ENCODE peak calls at places on chromosome 11, in eight cellular contexts. One of them, this sample, is unnamed.

GRCh38 chr11:68314203-68314885 is 2.0 kb downstream of the LRP5 start:
- DNase-seq in stimulated activated CD8-positive, alpha-beta memory T cell treated with anti-CD3 and anti-CD28 coated beads, Interleukin-7, amount 100 ng/mL, for 48 hours: no peak
- DNase-seq in AG08396: peak
- DNase-seq in iPS-NIHi11: no peak
- DNase-seq in stimulated activated CD4-positive, alpha-beta T cell treated with anti-CD3 and anti-CD28 coated beads, Interleukin-1b, Interleukin-23, amount 100 ng/mL, for 24 hours: no peak
- DNase-seq in Karpas-422: no peak
- DNase-seq in Right ventricle myocardium inferior: no peak
- DNase-seq in A172: no peak
- DNase-seq in this sample: no peak

GRCh38 chr11:45879803-45880685 is 5.4 kb upstream of the MAPK8IP1 start:
- DNase-seq in stimulated activated CD8-positive, alpha-beta memory T cell treated with anti-CD3 and anti-CD28 coated beads, Interleukin-7, amount 100 ng/mL, for 48 hours: no peak
- DNase-seq in AG08396: no peak
- DNase-seq in iPS-NIHi11: no peak
- DNase-seq in stimulated activated CD4-positive, alpha-beta T cell treated with anti-CD3 and anti-CD28 coated beads, Interleukin-1b, Interleukin-23, amount 100 ng/mL, for 24 hours: no peak
- DNase-seq in Karpas-422: no peak
- DNase-seq in Right ventricle myocardium inferior: no peak
- DNase-seq in A172: peak
- DNase-seq in this sample: no peak

GRCh38 chr11:62402226-62402625 is 16.6 kb upstream of the SCGB1A1 start:
- DNase-seq in stimulated activated CD8-positive, alpha-beta memory T cell treated with anti-CD3 and anti-CD28 coated beads, Interleukin-7, amount 100 ng/mL, for 48 hours: peak
- DNase-seq in AG08396: no peak
- DNase-seq in iPS-NIHi11: no peak
- DNase-seq in stimulated activated CD4-positive, alpha-beta T cell treated with anti-CD3 and anti-CD28 coated beads, Interleukin-1b, Interleukin-23, amount 100 ng/mL, for 24 hours: peak
- DNase-seq in Karpas-422: no peak
- DNase-seq in Right ventricle myocardium inferior: peak
- DNase-seq in A172: no peak
- DNase-seq in this sample: peak

GRCh38 chr11:131656839-131657211 is 286.4 kb downstream of the NTM start:
- DNase-seq in stimulated activated CD8-positive, alpha-beta memory T cell treated with anti-CD3 and anti-CD28 coated beads, Interleukin-7, amount 100 ng/mL, for 48 hours: no peak
- DNase-seq in AG08396: no peak
- DNase-seq in iPS-NIHi11: peak
- DNase-seq in stimulated activated CD4-positive, alpha-beta T cell treated with anti-CD3 and anti-CD28 coated beads, Interleukin-1b, Interleukin-23, amount 100 ng/mL, for 24 hours: no peak
- DNase-seq in Karpas-422: no peak
- DNase-seq in Right ventricle myocardium inferior: no peak
- DNase-seq in A172: no peak
- DNase-seq in this sample: no peak

GRCh38 chr11:12717851-12718291 is 43.6 kb downstream of the TEAD1 start:
- DNase-seq in stimulated activated CD8-positive, alpha-beta memory T cell treated with anti-CD3 and anti-CD28 coated beads, Interleukin-7, amount 100 ng/mL, for 48 hours: no peak
- DNase-seq in AG08396: no peak
- DNase-seq in iPS-NIHi11: no peak
- DNase-seq in stimulated activated CD4-positive, alpha-beta T cell treated with anti-CD3 and anti-CD28 coated beads, Interleukin-1b, Interleukin-23, amount 100 ng/mL, for 24 hours: no peak
- DNase-seq in Karpas-422: no peak
- DNase-seq in Right ventricle myocardium inferior: no peak
- DNase-seq in A172: no peak
- DNase-seq in this sample: peak

GRCh38 chr11:113906515-113906914 is 1.9 kb downstream of the HTR3B start:
- DNase-seq in stimulated activated CD8-positive, alpha-beta memory T cell treated with anti-CD3 and anti-CD28 coated beads, Interleukin-7, amount 100 ng/mL, for 48 hours: no peak
- DNase-seq in AG08396: no peak
- DNase-seq in iPS-NIHi11: no peak
- DNase-seq in stimulated activated CD4-positive, alpha-beta T cell treated with anti-CD3 and anti-CD28 coated beads, Interleukin-1b, Interleukin-23, amount 100 ng/mL, for 24 hours: no peak
- DNase-seq in Karpas-422: no peak
- DNase-seq in Right ventricle myocardium inferior: no peak
- DNase-seq in A172: no peak
- DNase-seq in this sample: no peak

GRCh38 chr11:30917859-30918478 is 331.8 kb upstream of the MPPED2 start:
- DNase-seq in stimulated activated CD8-positive, alpha-beta memory T cell treated with anti-CD3 and anti-CD28 coated beads, Interleukin-7, amount 100 ng/mL, for 48 hours: no peak
- DNase-seq in AG08396: peak
- DNase-seq in iPS-NIHi11: peak
- DNase-seq in stimulated activated CD4-positive, alpha-beta T cell treated with anti-CD3 and anti-CD28 coated beads, Interleukin-1b, Interleukin-23, amount 100 ng/mL, for 24 hours: no peak
- DNase-seq in Karpas-422: peak
- DNase-seq in Right ventricle myocardium inferior: no peak
- DNase-seq in A172: peak
- DNase-seq in this sample: peak

GRCh38 chr11:116879789-116880402 is 42.5 kb upstream of the APOA1 start:
- DNase-seq in stimulated activated CD8-positive, alpha-beta memory T cell treated with anti-CD3 and anti-CD28 coated beads, Interleukin-7, amount 100 ng/mL, for 48 hours: no peak
- DNase-seq in AG08396: peak
- DNase-seq in iPS-NIHi11: peak
- DNase-seq in stimulated activated CD4-positive, alpha-beta T cell treated with anti-CD3 and anti-CD28 coated beads, Interleukin-1b, Interleukin-23, amount 100 ng/mL, for 24 hours: no peak
- DNase-seq in Karpas-422: peak
- DNase-seq in Right ventricle myocardium inferior: no peak
- DNase-seq in A172: peak
- DNase-seq in this sample: peak

GRCh38 chr11:110196241-110196754 is 100.1 kb downstream of the RDX start:
- DNase-seq in stimulated activated CD8-positive, alpha-beta memory T cell treated with anti-CD3 and anti-CD28 coated beads, Interleukin-7, amount 100 ng/mL, for 48 hours: no peak
- DNase-seq in AG08396: peak
- DNase-seq in iPS-NIHi11: no peak
- DNase-seq in stimulated activated CD4-positive, alpha-beta T cell treated with anti-CD3 and anti-CD28 coated beads, Interleukin-1b, Interleukin-23, amount 100 ng/mL, for 24 hours: no peak
- DNase-seq in Karpas-422: no peak
- DNase-seq in Right ventricle myocardium inferior: no peak
- DNase-seq in A172: peak
- DNase-seq in this sample: no peak

GRCh38 chr11:78218707-78219492 is 30.2 kb downstream of the USP35 start:
- DNase-seq in stimulated activated CD8-positive, alpha-beta memory T cell treated with anti-CD3 and anti-CD28 coated beads, Interleukin-7, amount 100 ng/mL, for 48 hours: no peak
- DNase-seq in AG08396: no peak
- DNase-seq in iPS-NIHi11: no peak
- DNase-seq in stimulated activated CD4-positive, alpha-beta T cell treated with anti-CD3 and anti-CD28 coated beads, Interleukin-1b, Interleukin-23, amount 100 ng/mL, for 24 hours: no peak
- DNase-seq in Karpas-422: no peak
- DNase-seq in Right ventricle myocardium inferior: no peak
- DNase-seq in A172: no peak
- DNase-seq in this sample: no peak

GRCh38 chr11:114442559-114442958 is 3.3 kb downstream of the REXO2 start:
- DNase-seq in stimulated activated CD8-positive, alpha-beta memory T cell treated with anti-CD3 and anti-CD28 coated beads, Interleukin-7, amount 100 ng/mL, for 48 hours: no peak
- DNase-seq in AG08396: no peak
- DNase-seq in iPS-NIHi11: no peak
- DNase-seq in stimulated activated CD4-positive, alpha-beta T cell treated with anti-CD3 and anti-CD28 coated beads, Interleukin-1b, Interleukin-23, amount 100 ng/mL, for 24 hours: no peak
- DNase-seq in Karpas-422: no peak
- DNase-seq in Right ventricle myocardium inferior: no peak
- DNase-seq in A172: no peak
- DNase-seq in this sample: no peak

GRCh38 chr11:84313830-84314359 is 1027.7 kb upstream of the CCDC90B start:
- DNase-seq in stimulated activated CD8-positive, alpha-beta memory T cell treated with anti-CD3 and anti-CD28 coated beads, Interleukin-7, amount 100 ng/mL, for 48 hours: no peak
- DNase-seq in AG08396: no peak
- DNase-seq in iPS-NIHi11: no peak
- DNase-seq in stimulated activated CD4-positive, alpha-beta T cell treated with anti-CD3 and anti-CD28 coated beads, Interleukin-1b, Interleukin-23, amount 100 ng/mL, for 24 hours: no peak
- DNase-seq in Karpas-422: no peak
- DNase-seq in Right ventricle myocardium inferior: no peak
- DNase-seq in A172: no peak
- DNase-seq in this sample: no peak

GRCh38 chr11:10659339-10660216 is 34.0 kb downstream of the IRAG1 start:
- DNase-seq in stimulated activated CD8-positive, alpha-beta memory T cell treated with anti-CD3 and anti-CD28 coated beads, Interleukin-7, amount 100 ng/mL, for 48 hours: no peak
- DNase-seq in AG08396: peak
- DNase-seq in iPS-NIHi11: no peak
- DNase-seq in stimulated activated CD4-positive, alpha-beta T cell treated with anti-CD3 and anti-CD28 coated beads, Interleukin-1b, Interleukin-23, amount 100 ng/mL, for 24 hours: no peak
- DNase-seq in Karpas-422: no peak
- DNase-seq in Right ventricle myocardium inferior: no peak
- DNase-seq in A172: peak
- DNase-seq in this sample: no peak

GRCh38 chr11:31806186-31806943 is 4.8 kb downstream of the PAX6 start:
- DNase-seq in stimulated activated CD8-positive, alpha-beta memory T cell treated with anti-CD3 and anti-CD28 coated beads, Interleukin-7, amount 100 ng/mL, for 48 hours: no peak
- DNase-seq in AG08396: peak
- DNase-seq in iPS-NIHi11: no peak
- DNase-seq in stimulated activated CD4-positive, alpha-beta T cell treated with anti-CD3 and anti-CD28 coated beads, Interleukin-1b, Interleukin-23, amount 100 ng/mL, for 24 hours: no peak
- DNase-seq in Karpas-422: no peak
- DNase-seq in Right ventricle myocardium inferior: peak
- DNase-seq in A172: no peak
- DNase-seq in this sample: no peak

GRCh38 chr11:28011813-28012212 is 96.1 kb downstream of the KIF18A start:
- DNase-seq in stimulated activated CD8-positive, alpha-beta memory T cell treated with anti-CD3 and anti-CD28 coated beads, Interleukin-7, amount 100 ng/mL, for 48 hours: no peak
- DNase-seq in AG08396: no peak
- DNase-seq in iPS-NIHi11: no peak
- DNase-seq in stimulated activated CD4-positive, alpha-beta T cell treated with anti-CD3 and anti-CD28 coated beads, Interleukin-1b, Interleukin-23, amount 100 ng/mL, for 24 hours: no peak
- DNase-seq in Karpas-422: no peak
- DNase-seq in Right ventricle myocardium inferior: no peak
- DNase-seq in A172: no peak
- DNase-seq in this sample: no peak

This sample was measured in immature natural killer cell.